ENCODE peak calls at places on chromosomes 7 and 10, in ten cellular contexts. E is GM13977; Q is MG63; T is sigmoid colon; Y is amniotic epithelial cell; S is CD4-positive, alpha-beta T cell; V is HFFc6; U is activated effector memory CD4-positive, alpha-beta T cell treated with anti-CD3 and anti-CD28 coated beads, Interleukin-2, amount 50 U/mL, for 16 hours; M is stimulated activated CD4-positive, alpha-beta T cell treated with anti-CD3 and anti-CD28 coated beads, Interleukin-15, amount 100 ng/mL, for 24 hours; I is AG04450. K is an unnamed sample.
A peak's percentile ranks its signal among the peaks of the same experiment; 100 is the strongest.

GRCh38 chr7:30476401-30477145 is 2.0 kb downstream of the NOD1 start:
- DNase-seq in U (no peak), V (no peak), E (no peak), I (no peak), Q (no peak), Y (peak; percentile 57), T (peak; percentile 54), M (no peak), S (no peak), K (no peak)

GRCh38 chr7:139403601-139404000 is 43.9 kb downstream of the LUC7L2 start:
- DNase-seq in M (no peak), V (no peak), U (no peak), Q (no peak), T (no peak), S (no peak), I (no peak), E (no peak), Y (no peak), K (no peak)

GRCh38 chr7:39674391-39674790 is 51.0 kb downstream of the RALA start:
- DNase-seq in V (no peak), S (no peak), Y (no peak), U (no peak), T (no peak), I (no peak), Q (no peak), E (no peak), M (no peak), K (no peak)

GRCh38 chr10:127906548-127907377 is at the start of gene PTPRE:
- DNase-seq in T (peak; percentile 79), E (peak; percentile 84), Y (peak; percentile 51), I (no peak), V (no peak), S (peak; percentile 24), M (peak; percentile 84), U (peak; percentile 89), Q (peak; percentile 75), K (no peak)

GRCh38 chr7:28180364-28181147 is at the start of gene JAZF1:
- DNase-seq in U (peak; percentile 85), T (peak; percentile 86), S (peak; percentile 53), Y (peak; percentile 53), E (peak; percentile 63), V (no peak), M (peak; percentile 59), I (no peak), Q (peak; percentile 82), K (no peak)

GRCh38 chr7:146865696-146866095 is 749.1 kb downstream of the CNTNAP2 start:
- DNase-seq in Y (no peak), T (no peak), M (no peak), V (no peak), U (no peak), Q (no peak), E (no peak), S (no peak), I (no peak), K (no peak)

GRCh38 chr7:69652947-69653701 is 54.8 kb downstream of the AUTS2 start:
- DNase-seq in E (no peak), I (no peak), Q (no peak), S (no peak), V (no peak), U (no peak), M (no peak), T (no peak), Y (no peak), K (no peak)

GRCh38 chr7:157845203-157845810 is 508.5 kb downstream of the DNAJB6 start:
- DNase-seq in T (no peak), I (no peak), S (no peak), Q (peak; percentile 87), V (no peak), U (no peak), Y (no peak), M (no peak), E (no peak), K (no peak)

GRCh38 chr10:4684434-4684833 is 141.6 kb upstream of the AKR1E2 start:
- DNase-seq in E (no peak), M (no peak), I (no peak), Y (peak; percentile 33), U (no peak), V (peak; percentile 56), Q (no peak), T (no peak), S (no peak), K (no peak)

GRCh38 chr10:90087197-90088007 is 386.0 kb downstream of the KIF20B start:
- DNase-seq in V (no peak), S (no peak), E (peak; percentile 23), I (no peak), M (peak; percentile 37), U (no peak), T (no peak), Y (peak; percentile 70), Q (peak; percentile 63), K (peak; percentile 68)

GRCh38 chr7:21256310-21256877 is 171.5 kb upstream of the SP4 start:
- DNase-seq in I (no peak), Q (no peak), E (no peak), T (no peak), V (peak; percentile 18), S (peak; percentile 8), Y (peak; percentile 39), U (no peak), M (peak; percentile 11), K (no peak)

GRCh38 chr10:79347894-79348639 is 798 bp downstream of the PPIF start:
- DNase-seq in S (peak; percentile 56), I (peak; percentile 27), M (peak; percentile 88), E (peak; percentile 82), T (peak; percentile 91), V (peak; percentile 33), Y (peak; percentile 74), U (peak; percentile 92), Q (peak; percentile 81), K (no peak)

GRCh38 chr10:130459851-130460490 is 323.8 kb downstream of the GLRX3 start:
- DNase-seq in I (no peak), S (no peak), T (peak; percentile 43), V (no peak), M (no peak), U (no peak), E (no peak), Q (no peak), Y (no peak), K (no peak)

GRCh38 chr7:130943336-130943901 is 209.4 kb upstream of the KLF14 start:
- DNase-seq in Q (no peak), S (no peak), U (no peak), V (peak; percentile 42), M (no peak), E (peak; percentile 30), Y (peak; percentile 83), I (peak; percentile 82), T (no peak), K (no peak)

GRCh38 chr7:130721486-130722277 is 12.3 kb downstream of the KLF14 start:
- DNase-seq in Y (peak; percentile 83), S (no peak), U (no peak), V (peak; percentile 75), M (peak; percentile 38), E (no peak), I (peak; percentile 7), Q (peak; percentile 51), T (peak; percentile 72), K (no peak)

GRCh38 chr10:2978111-2978510 is 89.2 kb upstream of the PFKP start:
- DNase-seq in T (no peak), U (no peak), Q (no peak), M (no peak), V (peak; percentile 71), S (no peak), Y (peak; percentile 76), I (no peak), E (peak; percentile 70), K (no peak)

GRCh38 chr10:86355571-86356038 is 11.0 kb downstream of the GRID1 start:
- DNase-seq in I (no peak), M (no peak), V (no peak), Q (no peak), Y (no peak), U (no peak), E (no peak), S (no peak), T (no peak), K (no peak)

GRCh38 chr7:81769891-81770818 is at the start of gene HGF:
- DNase-seq in U (no peak), S (no peak), M (no peak), T (peak; percentile 83), V (peak; percentile 64), Y (peak; percentile 43), Q (peak; percentile 75), I (peak; percentile 70), E (no peak), K (no peak)

GRCh38 chr7:38382627-38383026 is 109.2 kb upstream of the TARP start:
- DNase-seq in S (no peak), M (no peak), Q (peak; percentile 74), Y (peak; percentile 21), I (no peak), E (no peak), V (peak; percentile 73), U (no peak), T (no peak), K (no peak)

GRCh38 chr7:85851571-85852193 is 664.8 kb upstream of the SEMA3D start:
- DNase-seq in V (peak; percentile 32), E (no peak), Q (no peak), I (peak; percentile 29), S (no peak), Y (peak; percentile 66), T (no peak), M (no peak), U (no peak), K (no peak)

GRCh38 chr7:65338346-65338745 is 35.3 kb upstream of the ZNF92 start:
- DNase-seq in V (no peak), T (no peak), Q (no peak), E (no peak), I (no peak), M (no peak), U (no peak), Y (no peak), S (no peak), K (no peak)

GRCh38 chr10:21372651-21373410 is 152.7 kb downstream of the SKIDA1 start:
- DNase-seq in Y (peak; percentile 86), M (peak; percentile 50), I (peak; percentile 81), V (peak; percentile 89), E (peak; percentile 44), T (no peak), Q (peak; percentile 96), S (peak; percentile 22), U (peak; percentile 66), K (peak; percentile 65)

GRCh38 chr7:129376778-129377700 is 57.2 kb upstream of the STRIP2 start:
- DNase-seq in V (no peak), S (no peak), E (peak; percentile 24), Y (peak; percentile 19), T (no peak), Q (no peak), M (peak; percentile 17), I (no peak), U (no peak), K (no peak)

GRCh38 chr10:100710151-100710871 is 35.1 kb upstream of the PAX2 start:
- DNase-seq in Y (no peak), V (no peak), E (no peak), T (no peak), S (no peak), U (no peak), I (no peak), Q (peak; percentile 20), M (no peak), K (no peak)

GRCh38 chr7:45881759-45882464 is 6.4 kb upstream of the IGFBP1 start:
- DNase-seq in Q (peak; percentile 48), T (no peak), E (no peak), V (peak; percentile 45), Y (peak; percentile 96), S (no peak), U (no peak), I (peak; percentile 55), M (no peak), K (no peak)

GRCh38 chr7:86748843-86749720 is 105.4 kb downstream of the GRM3 start:
- DNase-seq in Y (no peak), M (no peak), E (no peak), S (no peak), Q (no peak), I (no peak), V (no peak), T (no peak), U (no peak), K (no peak)

GRCh38 chr10:8102708-8103401 is 48.4 kb downstream of the GATA3 start:
- DNase-seq in M (no peak), Q (no peak), I (no peak), E (peak; percentile 68), S (no peak), U (no peak), Y (no peak), V (no peak), T (no peak), K (no peak)

GRCh38 chr10:102467971-102468438 is 16.7 kb upstream of the C10orf95 start:
- DNase-seq in T (no peak), Y (no peak), U (no peak), V (no peak), Q (no peak), I (no peak), M (no peak), S (no peak), E (no peak), K (no peak)